ENCODE peak calls at places on chromosome 9, in six cellular contexts. E is fibroblast of lung, V is body of pancreas, B is PC-3, Q is AG04450, L is iPS DF 6.9. W is an unnamed sample.

GRCh38 chr9:135463140-135463539 is 16.4 kb upstream of the PPP1R26 start:
- DNase-seq in Q (no peak), B (peak), L (no peak), V (no peak), E (peak), W (no peak)

GRCh38 chr9:128375865-128376264 is 4.7 kb downstream of the URM1 start:
- DNase-seq in Q (no peak), L (no peak), V (no peak), E (no peak), B (no peak), W (no peak)

GRCh38 chr9:137959641-137960411 is 82.2 kb downstream of the CACNA1B start:
- DNase-seq in Q (no peak), L (no peak), E (no peak), V (no peak), B (no peak), W (no peak)

GRCh38 chr9:134644715-134645606 is 3.4 kb downstream of the COL5A1 start:
- DNase-seq in V (peak), E (peak), B (peak), Q (peak), L (no peak), W (no peak)

GRCh38 chr9:76445976-76446375 is 13.0 kb upstream of the GCNT1 start:
- DNase-seq in E (peak), B (no peak), L (no peak), Q (no peak), V (no peak), W (no peak)

GRCh38 chr9:1009101-1009707 is 32.7 kb downstream of the DMRT3 start:
- DNase-seq in L (peak), E (peak), B (peak), Q (peak), V (peak), W (peak)

GRCh38 chr9:13934411-13934810 is 379.5 kb downstream of the NFIB start:
- DNase-seq in L (no peak), E (no peak), V (no peak), Q (no peak), B (no peak), W (no peak)

GRCh38 chr9:95143591-95144561 is 173.6 kb downstream of the FANCC start:
- DNase-seq in V (peak), B (no peak), L (no peak), Q (peak), E (peak), W (no peak)

GRCh38 chr9:137428311-137428630 is 5.1 kb downstream of the NOXA1 start:
- DNase-seq in E (no peak), V (no peak), Q (no peak), B (no peak), L (no peak), W (peak)

GRCh38 chr9:33737811-33738606 is 57.4 kb upstream of the PRSS3 start:
- DNase-seq in L (no peak), B (peak), V (peak), Q (peak), E (peak), W (no peak)

GRCh38 chr9:130290353-130291181 is 25.0 kb downstream of the HMCN2 start:
- DNase-seq in V (no peak), E (peak), B (no peak), Q (no peak), L (no peak), W (no peak)

GRCh38 chr9:23829580-23830458 is 3.8 kb upstream of the ELAVL2 start:
- DNase-seq in E (no peak), B (peak), L (no peak), Q (no peak), V (no peak), W (no peak)

GRCh38 chr9:92728831-92729734 is 35.5 kb downstream of the BICD2 start:
- DNase-seq in Q (no peak), B (no peak), V (peak), L (no peak), E (no peak), W (peak)

GRCh38 chr9:131739988-131740648 is at the start of gene RAPGEF1:
- DNase-seq in Q (no peak), B (peak), V (peak), L (no peak), E (peak), W (peak)

GRCh38 chr9:112750111-112750766 is at the start of gene SNX30:
- DNase-seq in Q (peak), B (peak), V (peak), E (peak), L (peak), W (peak)

GRCh38 chr9:80233102-80233843 is 661.5 kb downstream of the TLE4 start:
- DNase-seq in V (no peak), Q (no peak), B (no peak), L (no peak), E (no peak), W (no peak)

GRCh38 chr9:88531920-88532319 is 3.1 kb upstream of the NXNL2 start:
- DNase-seq in E (no peak), L (no peak), V (no peak), B (no peak), Q (no peak), W (peak)
- H3K27ac ChIP-seq in E (no peak), L (no peak), V (no peak), B (no peak), Q (peak), W (no peak)

GRCh38 chr9:114049453-114050225 is 28.5 kb downstream of the AMBP start:
- DNase-seq in B (no peak), L (no peak), V (no peak), E (no peak), Q (no peak), W (peak)

GRCh38 chr9:114051706-114052105 is 26.4 kb downstream of the AMBP start:
- DNase-seq in B (no peak), L (no peak), V (no peak), Q (no peak), E (no peak), W (peak)

GRCh38 chr9:114050226-114050568 is 27.9 kb downstream of the AMBP start:
- DNase-seq in E (no peak), V (no peak), B (no peak), L (no peak), Q (no peak), W (peak)

GRCh38 chr9:114051281-114051680 is 26.8 kb downstream of the AMBP start:
- DNase-seq in B (no peak), Q (no peak), E (no peak), V (no peak), L (no peak), W (peak)

GRCh38 chr9:114050646-114051045 is 27.5 kb downstream of the AMBP start:
- DNase-seq in V (no peak), B (no peak), Q (no peak), L (no peak), E (no peak), W (peak)
- H3K27ac ChIP-seq in V (no peak), B (no peak), Q (no peak), L (no peak), E (no peak), W (no peak)

GRCh38 chr9:126335837-126336236 is 9.2 kb downstream of the MVB12B start:
- DNase-seq in E (no peak), V (no peak), L (no peak), Q (no peak), B (no peak), W (no peak)
- H3K27ac ChIP-seq in E (no peak), V (no peak), L (no peak), Q (no peak), B (no peak), W (peak)

GRCh38 chr9:34998266-34998665 is 8.7 kb downstream of the DNAJB5 start:
- DNase-seq in L (no peak), V (no peak), Q (no peak), E (no peak), B (no peak), W (no peak)
- H3K27ac ChIP-seq in L (no peak), V (no peak), Q (no peak), E (no peak), B (no peak), W (no peak)

DNA sequence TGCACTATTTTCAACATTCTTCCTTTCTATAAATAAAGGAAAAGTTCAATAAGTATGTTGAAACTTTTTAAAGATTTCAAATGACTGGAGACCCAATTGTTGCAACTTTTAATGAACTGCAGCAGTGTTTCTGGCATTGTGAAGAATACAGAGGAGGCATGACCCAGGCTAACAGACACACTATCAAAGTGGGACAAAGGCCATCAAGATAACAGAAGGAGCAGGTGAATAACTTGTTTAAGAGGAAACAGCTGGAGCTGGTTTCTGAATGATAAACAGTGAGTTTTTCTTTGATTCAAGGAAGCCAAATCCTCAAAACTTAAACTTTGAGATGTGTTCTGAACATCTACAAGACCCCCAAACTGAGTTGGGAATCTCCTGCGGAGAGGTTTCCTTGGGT is 734.6 kb downstream of the TLR4 start:
- DNase-seq in Q (no peak), V (no peak), L (no peak), E (no peak), B (no peak), W (no peak)
- H3K27ac ChIP-seq in Q (no peak), V (no peak), L (no peak), E (no peak), B (no peak), W (no peak)

GRCh38 chr9:35696520-35697215 is 6.9 kb upstream of the TPM2 start:
- DNase-seq in Q (no peak), V (peak), E (peak), L (no peak), B (peak), W (peak)
- H3K27ac ChIP-seq in Q (no peak), V (peak), E (no peak), L (no peak), B (peak), W (no peak)

DNA sequence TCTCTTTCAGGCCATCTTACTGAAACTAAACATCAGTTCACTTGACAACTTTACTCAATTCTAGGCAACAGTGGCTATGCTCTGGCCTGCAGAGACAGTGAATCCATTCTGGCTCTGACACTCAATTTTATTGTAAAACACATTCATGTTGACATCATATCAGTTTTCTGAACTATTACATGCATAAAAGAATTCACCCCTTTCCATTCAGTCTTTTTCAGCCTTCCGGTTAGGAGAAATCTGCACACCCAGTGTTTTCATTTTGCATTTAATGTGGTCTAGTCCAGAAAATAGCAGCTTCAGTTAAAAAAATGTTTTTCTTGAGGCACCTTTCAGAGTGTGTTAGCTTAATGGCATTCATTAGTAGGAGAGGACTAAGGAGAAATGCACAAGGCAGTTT is 95.0 kb downstream of the PBX3 start:
- DNase-seq in L (no peak), Q (no peak), B (no peak), V (no peak), E (no peak), W (no peak)
- H3K27ac ChIP-seq in L (no peak), Q (no peak), B (no peak), V (peak), E (no peak), W (peak)

GRCh38 chr9:89493671-89494070 is 4.2 kb downstream of the SEMA4D start:
- DNase-seq in Q (no peak), E (no peak), B (no peak), L (no peak), V (no peak), W (no peak)

GRCh38 chr9:89495824-89496555 is 1.9 kb downstream of the SEMA4D start:
- DNase-seq in Q (no peak), L (no peak), V (no peak), E (no peak), B (no peak), W (no peak)

GRCh38 chr9:89493181-89493580 is 4.7 kb downstream of the SEMA4D start:
- DNase-seq in V (no peak), E (no peak), Q (no peak), B (no peak), L (no peak), W (no peak)

GRCh38 chr9:89492586-89492985 is 5.3 kb downstream of the SEMA4D start:
- DNase-seq in V (no peak), B (no peak), E (no peak), Q (no peak), L (no peak), W (no peak)

GRCh38 chr9:89494199-89494598 is 3.7 kb downstream of the SEMA4D start:
- DNase-seq in V (no peak), Q (no peak), B (no peak), E (no peak), L (no peak), W (no peak)
- H3K27ac ChIP-seq in V (no peak), Q (no peak), B (no peak), E (no peak), L (no peak), W (peak)

GRCh38 chr9:121318631-121319393 is 50.9 kb downstream of the GSN start:
- DNase-seq in L (no peak), E (no peak), Q (no peak), V (no peak), B (no peak), W (peak)

GRCh38 chr9:121319394-121319780 is 50.7 kb downstream of the STOM start:
- DNase-seq in L (no peak), Q (no peak), E (no peak), V (no peak), B (no peak), W (no peak)

GRCh38 chr9:121317737-121318630 is 50.0 kb downstream of the GSN start:
- DNase-seq in V (peak), Q (no peak), B (no peak), E (no peak), L (no peak), W (peak)

GRCh38 chr9:121316378-121316777 is 48.4 kb downstream of the GSN start:
- DNase-seq in L (no peak), E (no peak), Q (no peak), B (no peak), V (no peak), W (peak)

DNA sequence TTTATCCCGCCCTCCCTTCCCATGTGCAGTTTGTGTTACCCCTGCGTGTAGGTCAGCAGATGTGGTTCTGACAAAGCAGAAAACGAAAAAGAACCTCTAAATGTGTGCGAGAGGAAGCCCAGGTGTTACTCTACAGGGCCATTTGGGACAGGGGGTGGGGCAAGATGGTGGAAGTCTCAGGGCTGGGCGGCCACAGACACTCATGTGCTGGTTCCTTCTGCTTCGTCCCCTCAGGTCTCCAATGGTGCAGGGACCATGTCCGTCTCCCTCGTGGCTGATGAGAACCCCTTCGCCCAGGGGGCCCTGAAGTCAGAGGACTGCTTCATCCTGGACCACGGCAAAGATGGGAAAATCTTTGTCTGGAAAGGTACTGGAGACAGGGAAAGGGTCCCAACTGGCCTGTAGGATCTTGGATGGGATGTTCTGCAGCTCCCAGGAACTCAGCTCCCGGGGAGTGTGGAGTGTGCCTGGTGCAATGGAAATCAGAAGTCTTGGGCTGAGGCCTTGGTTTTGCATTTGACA is 49.0 kb downstream of the GSN start:
- DNase-seq in V (no peak), Q (no peak), E (no peak), L (no peak), B (no peak), W (peak)
- H3K27ac ChIP-seq in V (no peak), Q (no peak), E (no peak), L (no peak), B (no peak), W (no peak)

GRCh38 chr9:89249001-89249400 is 62.0 kb upstream of the CKS2 start:
- DNase-seq in Q (no peak), B (no peak), L (no peak), V (no peak), E (no peak), W (no peak)

GRCh38 chr9:89247431-89248370 is 63.3 kb upstream of the CKS2 start:
- DNase-seq in B (peak), L (no peak), V (no peak), Q (no peak), E (peak), W (no peak)

GRCh38 chr9:89246840-89247239 is 64.2 kb upstream of the CKS2 start:
- DNase-seq in L (no peak), E (no peak), Q (no peak), B (no peak), V (no peak), W (no peak)

DNA sequence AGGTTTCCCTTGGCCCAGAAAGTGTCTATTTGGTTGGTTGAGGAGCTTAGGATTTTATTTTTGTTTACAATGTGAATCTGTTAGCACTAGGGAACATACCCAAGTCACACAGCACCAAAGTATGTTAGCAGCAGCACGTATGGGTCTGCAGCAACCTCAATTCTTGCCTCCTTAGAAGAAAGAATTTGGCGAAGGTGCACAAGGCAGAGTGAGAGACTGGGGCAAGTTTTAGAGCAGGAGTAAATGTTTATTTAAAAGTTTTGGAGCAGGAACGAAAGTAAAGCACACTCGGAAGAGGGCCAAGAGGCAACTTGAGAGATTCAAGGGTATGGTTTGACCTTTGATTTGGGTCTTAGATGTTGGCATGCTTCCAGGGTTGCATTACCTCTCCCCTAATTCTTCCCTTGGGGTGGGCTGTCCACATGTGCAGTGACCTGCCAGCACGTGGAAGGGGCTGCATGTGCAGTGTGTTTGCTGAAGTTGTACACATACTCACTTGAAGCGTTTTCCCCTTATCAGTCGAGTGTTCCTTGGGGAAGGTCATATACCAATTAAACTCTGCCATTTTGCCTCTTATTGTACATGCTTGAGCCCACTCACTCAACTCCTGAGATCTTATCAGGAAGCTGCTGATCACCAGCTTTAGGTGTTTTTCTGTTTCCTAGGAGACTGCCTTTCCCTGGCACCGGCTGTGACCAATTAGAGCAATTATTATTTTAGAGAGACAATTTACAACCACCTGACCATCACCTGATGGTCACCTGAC is 64.9 kb upstream of the SHC3 start:
- DNase-seq in Q (no peak), B (no peak), V (no peak), L (no peak), E (no peak), W (no peak)
- H3K27ac ChIP-seq in Q (no peak), B (no peak), V (no peak), L (no peak), E (no peak), W (no peak)